ENCODE peak calls at places on chromosomes 12 and 14, in seven cellular contexts. M is GM23248, D is LoVo, U is posterior vena cava, Y is lung microvascular endothelial cell, T is NCI-H446, E is HT1080. N is an unnamed sample.
A peak's percentile ranks its signal among the peaks of the same experiment; 100 is the strongest.

GRCh38 chr12:72699362-72699761 is 427.2 kb downstream of the TRHDE start:
- DNase-seq in D (no peak), M (no peak), Y (no peak), E (no peak), U (no peak), T (no peak), N (no peak)

GRCh38 chr12:82866227-82866803 is 179.6 kb downstream of the TMTC2 start:
- DNase-seq in E (no peak), U (no peak), T (peak; percentile 64), Y (no peak), M (no peak), D (no peak), N (no peak)

GRCh38 chr12:115135800-115136211 is 451.8 kb upstream of the TBX3 start:
- DNase-seq in E (peak; percentile 10), D (no peak), M (peak; percentile 30), Y (no peak), U (peak; percentile 72), T (no peak), N (no peak)

GRCh38 chr12:25769076-25769945 is 189.2 kb upstream of the RASSF8 start:
- DNase-seq in U (no peak), M (peak; percentile 93), E (peak; percentile 69), T (no peak), Y (peak; percentile 82), D (peak; percentile 19), N (no peak)

GRCh38 chr12:90250766-90251165 is 542.1 kb upstream of the ATP2B1 start:
- DNase-seq in M (peak; percentile 38), T (peak; percentile 10), D (no peak), E (peak; percentile 67), U (no peak), Y (peak; percentile 66), N (no peak)

GRCh38 chr14:85058170-85058569 is 471.8 kb upstream of the FLRT2 start:
- DNase-seq in E (peak; percentile 25), M (peak; percentile 23), D (no peak), U (no peak), T (no peak), Y (no peak), N (no peak)

GRCh38 chr12:52004042-52004648 is 2.6 kb upstream of the TAMALIN start:
- DNase-seq in D (peak; percentile 31), M (peak; percentile 79), U (no peak), Y (peak; percentile 77), T (peak; percentile 19), E (peak; percentile 41), N (no peak)

GRCh38 chr12:20127401-20127800 is 240.9 kb upstream of the PDE3A start:
- DNase-seq in E (no peak), Y (no peak), D (no peak), U (no peak), M (peak; percentile 2), T (no peak), N (no peak)

GRCh38 chr12:130632582-130633174 is 83.4 kb downstream of the RIMBP2 start:
- DNase-seq in T (no peak), M (no peak), E (no peak), Y (no peak), D (no peak), U (peak; percentile 23), N (no peak)

GRCh38 chr14:103194256-103195045 is 71.2 kb downstream of the TNFAIP2 start:
- DNase-seq in M (peak; percentile 84), T (no peak), Y (no peak), U (no peak), D (no peak), E (no peak), N (no peak)

GRCh38 chr14:102986810-102987579 is 64.5 kb downstream of the AMN start:
- DNase-seq in T (no peak), M (peak; percentile 23), E (peak; percentile 65), U (peak; percentile 24), D (peak; percentile 14), Y (peak; percentile 79), N (no peak)

GRCh38 chr12:17588968-17589367 is 501.0 kb downstream of the RERGL start:
- DNase-seq in Y (no peak), M (peak; percentile 37), U (no peak), E (peak; percentile 22), D (peak; percentile 37), T (peak; percentile 73), N (no peak)

GRCh38 chr14:90510208-90510607 is 113.4 kb downstream of the CALM1 start:
- DNase-seq in Y (no peak), M (no peak), U (no peak), T (peak; percentile 29), E (no peak), D (no peak), N (no peak)

GRCh38 chr12:85642810-85643209 is 193.4 kb downstream of the RASSF9 start:
- DNase-seq in M (peak; percentile 85), E (no peak), U (no peak), D (no peak), T (no peak), Y (no peak), N (no peak)

GRCh38 chr12:19190292-19191031 is 60.9 kb downstream of the PLEKHA5 start:
- DNase-seq in U (no peak), T (no peak), D (no peak), Y (peak; percentile 69), E (peak; percentile 28), M (peak; percentile 80), N (no peak)

GRCh38 chr12:121095544-121096198 is 37.0 kb upstream of the P2RX7 start:
- DNase-seq in M (peak; percentile 74), Y (peak; percentile 82), U (peak; percentile 93), T (peak; percentile 61), E (peak; percentile 69), D (peak; percentile 84), N (peak; percentile 90)

GRCh38 chr12:12197128-12197527 is 69.7 kb downstream of the LRP6 start:
- DNase-seq in T (no peak), Y (no peak), D (no peak), U (no peak), E (no peak), M (no peak), N (no peak)

GRCh38 chr12:2689879-2690278 is 104.9 kb upstream of the FKBP4 start:
- DNase-seq in T (no peak), E (no peak), M (no peak), D (no peak), U (no peak), Y (no peak), N (no peak)

GRCh38 chr12:55847603-55848329 is 5.0 kb upstream of the MMP19 start:
- DNase-seq in E (peak; percentile 98), T (no peak), D (no peak), Y (peak; percentile 100), M (peak; percentile 99), U (peak; percentile 97), N (no peak)

GRCh38 chr14:87049886-87050820 is 942.8 kb downstream of the GALC start:
- DNase-seq in U (no peak), M (peak; percentile 32), D (peak; percentile 9), E (peak; percentile 41), Y (no peak), T (peak; percentile 42), N (no peak)

GRCh38 chr12:92134638-92135274 is 10.9 kb downstream of the BTG1 start:
- DNase-seq in D (no peak), U (no peak), T (no peak), E (peak; percentile 79), M (peak; percentile 85), Y (peak; percentile 80), N (no peak)

GRCh38 chr12:114769634-114770033 is 85.7 kb upstream of the TBX3 start:
- DNase-seq in T (no peak), Y (no peak), E (no peak), M (no peak), D (no peak), U (no peak), N (no peak)

GRCh38 chr14:72599579-72600470 is 294.1 kb downstream of the DPF3 start:
- DNase-seq in Y (no peak), U (peak; percentile 61), D (no peak), E (no peak), M (no peak), T (no peak), N (no peak)